ENCODE peak calls at places on chromosomes 4 and X, in seven cellular contexts. One of them, this sample, is unnamed.

GRCh38 chr4:99845708-99846469 is 29.3 kb downstream of the DAPP1 start:
- DNase-seq in Caki2: no peak
- DNase-seq in Right ventricle myocardium superior: no peak
- DNase-seq in SW 1271: no peak
- DNase-seq in HFFc6: no peak
- DNase-seq in activated naive CD8-positive, alpha-beta T cell treated with anti-CD3 and anti-CD28 coated beads, Interleukin-2, amount 50 U/mL, for 24 hours: no peak
- DNase-seq in activated CD4-positive, alpha-beta T cell treated with anti-CD3 and anti-CD28 coated beads for 48 hours: peak
- DNase-seq in this sample: no peak

GRCh38 chr4:10117424-10118354 is 1.1 kb upstream of the WDR1 start:
- DNase-seq in Caki2: no peak
- DNase-seq in Right ventricle myocardium superior: peak
- DNase-seq in SW 1271: peak
- DNase-seq in HFFc6: no peak
- DNase-seq in activated naive CD8-positive, alpha-beta T cell treated with anti-CD3 and anti-CD28 coated beads, Interleukin-2, amount 50 U/mL, for 24 hours: peak
- DNase-seq in activated CD4-positive, alpha-beta T cell treated with anti-CD3 and anti-CD28 coated beads for 48 hours: peak
- DNase-seq in this sample: peak

GRCh38 chrX:20594985-20595384 is 328.3 kb upstream of the RPS6KA3 start:
- DNase-seq in Caki2: peak
- DNase-seq in Right ventricle myocardium superior: no peak
- DNase-seq in SW 1271: no peak
- DNase-seq in HFFc6: no peak
- DNase-seq in activated naive CD8-positive, alpha-beta T cell treated with anti-CD3 and anti-CD28 coated beads, Interleukin-2, amount 50 U/mL, for 24 hours: no peak
- DNase-seq in activated CD4-positive, alpha-beta T cell treated with anti-CD3 and anti-CD28 coated beads for 48 hours: no peak
- DNase-seq in this sample: peak

GRCh38 chr4:39637572-39638357 is 900 bp downstream of the SMIM14 start:
- DNase-seq in Caki2: peak
- DNase-seq in Right ventricle myocardium superior: peak
- DNase-seq in SW 1271: peak
- DNase-seq in HFFc6: peak
- DNase-seq in activated naive CD8-positive, alpha-beta T cell treated with anti-CD3 and anti-CD28 coated beads, Interleukin-2, amount 50 U/mL, for 24 hours: peak
- DNase-seq in activated CD4-positive, alpha-beta T cell treated with anti-CD3 and anti-CD28 coated beads for 48 hours: peak
- DNase-seq in this sample: peak

GRCh38 chrX:44935640-44936039 is 62.7 kb downstream of the KDM6A start:
- DNase-seq in Caki2: no peak
- DNase-seq in Right ventricle myocardium superior: no peak
- DNase-seq in SW 1271: no peak
- DNase-seq in HFFc6: no peak
- DNase-seq in activated naive CD8-positive, alpha-beta T cell treated with anti-CD3 and anti-CD28 coated beads, Interleukin-2, amount 50 U/mL, for 24 hours: no peak
- DNase-seq in activated CD4-positive, alpha-beta T cell treated with anti-CD3 and anti-CD28 coated beads for 48 hours: no peak
- DNase-seq in this sample: peak

GRCh38 chr4:5361968-5362367 is 310.7 kb downstream of the STK32B start:
- DNase-seq in Caki2: no peak
- DNase-seq in Right ventricle myocardium superior: no peak
- DNase-seq in SW 1271: no peak
- DNase-seq in HFFc6: no peak
- DNase-seq in activated naive CD8-positive, alpha-beta T cell treated with anti-CD3 and anti-CD28 coated beads, Interleukin-2, amount 50 U/mL, for 24 hours: no peak
- DNase-seq in activated CD4-positive, alpha-beta T cell treated with anti-CD3 and anti-CD28 coated beads for 48 hours: no peak
- DNase-seq in this sample: peak

GRCh38 chr4:155657169-155657568 is 9.5 kb upstream of the GUCY1A1 start:
- DNase-seq in Caki2: no peak
- DNase-seq in Right ventricle myocardium superior: no peak
- DNase-seq in SW 1271: no peak
- DNase-seq in HFFc6: no peak
- DNase-seq in activated naive CD8-positive, alpha-beta T cell treated with anti-CD3 and anti-CD28 coated beads, Interleukin-2, amount 50 U/mL, for 24 hours: no peak
- DNase-seq in activated CD4-positive, alpha-beta T cell treated with anti-CD3 and anti-CD28 coated beads for 48 hours: no peak
- DNase-seq in this sample: no peak

GRCh38 chr4:30429813-30430466 is 290.2 kb upstream of the PCDH7 start:
- DNase-seq in Caki2: peak
- DNase-seq in Right ventricle myocardium superior: no peak
- DNase-seq in SW 1271: peak
- DNase-seq in HFFc6: no peak
- DNase-seq in activated naive CD8-positive, alpha-beta T cell treated with anti-CD3 and anti-CD28 coated beads, Interleukin-2, amount 50 U/mL, for 24 hours: no peak
- DNase-seq in activated CD4-positive, alpha-beta T cell treated with anti-CD3 and anti-CD28 coated beads for 48 hours: no peak
- DNase-seq in this sample: no peak

GRCh38 chr4:56603297-56603696 is 77.8 kb downstream of the HOPX start:
- DNase-seq in Caki2: no peak
- DNase-seq in Right ventricle myocardium superior: no peak
- DNase-seq in SW 1271: no peak
- DNase-seq in HFFc6: no peak
- DNase-seq in activated naive CD8-positive, alpha-beta T cell treated with anti-CD3 and anti-CD28 coated beads, Interleukin-2, amount 50 U/mL, for 24 hours: no peak
- DNase-seq in activated CD4-positive, alpha-beta T cell treated with anti-CD3 and anti-CD28 coated beads for 48 hours: no peak
- DNase-seq in this sample: no peak

This sample was measured in trophoblast cell.